ENCODE peak calls at places on chromosomes 4 and X, in four cellular contexts. A is stimulated activated CD4-positive, alpha-beta T cell treated with anti-CD3 and anti-CD28 coated beads, Interleukin-4, amount 100 ng/mL, for 4 hours; Y is CD8-positive, alpha-beta T cell; D is cardiac septum. N is an unnamed sample.

GRCh38 chr4:111283066-111283677 is 660.3 kb upstream of the PITX2 start:
- DNase-seq in A (peak; percentile 1), D (no peak), Y (no peak), N (peak; percentile 29)

GRCh38 chrX:18898517-18898916 is 85.4 kb downstream of the PHKA2 start:
- DNase-seq in A (no peak), Y (no peak), D (no peak), N (no peak)

GRCh38 chrX:106894978-106895452 is 8.1 kb downstream of the RIPPLY1 start:
- DNase-seq in A (no peak), D (no peak), Y (no peak), N (no peak)

GRCh38 chr4:5881340-5881739 is 11.5 kb downstream of the CRMP1 start:
- DNase-seq in D (no peak), Y (no peak), A (no peak), N (no peak)

GRCh38 chrX:107777536-107777832 is at the start of gene NCBP2L:
- DNase-seq in A (no peak), Y (no peak), D (no peak), N (no peak)

GRCh38 chr4:37219251-37219650 is 25.3 kb upstream of the NWD2 start:
- DNase-seq in Y (no peak), D (no peak), A (no peak), N (no peak)

GRCh38 chr4:26330186-26330787 is 9.5 kb downstream of the RBPJ start:
- DNase-seq in A (no peak), D (no peak), Y (no peak), N (no peak)

GRCh38 chrX:40877869-40878268 is 142.5 kb upstream of the MED14 start:
- DNase-seq in A (no peak), Y (no peak), D (no peak), N (no peak)

GRCh38 chr4:99403380-99404194 is 31.6 kb downstream of the ADH7 start:
- DNase-seq in A (no peak), Y (no peak), D (no peak), N (no peak)

GRCh38 chr4:98113005-98113404 is 30.3 kb downstream of the STPG2 start:
- DNase-seq in D (no peak), Y (no peak), A (no peak), N (peak; percentile 10)

GRCh38 chrX:129933700-129934099 is 27.7 kb downstream of the UTP14A start:
- DNase-seq in A (no peak), Y (no peak), D (no peak), N (no peak)

GRCh38 chr4:15963568-15963967 is 593 bp upstream of the FGFBP2 start:
- DNase-seq in Y (peak; percentile 39), D (no peak), A (no peak), N (no peak)

GRCh38 chr4:14792702-14793227 is 209.5 kb upstream of the CPEB2 start:
- DNase-seq in A (no peak), D (no peak), Y (no peak), N (no peak)

GRCh38 chrX:65035451-65035779 is 59.2 kb upstream of the ZC4H2 start:
- DNase-seq in A (no peak), D (no peak), Y (no peak), N (peak; percentile 55)

GRCh38 chrX:68429216-68429615 is 4.1 kb downstream of the OPHN1 start:
- DNase-seq in D (no peak), A (no peak), Y (no peak), N (no peak)

N was measured in mucosa of descending colon.